ENCODE peak calls at places on chromosomes 7 and 10, in nine cellular contexts. One of them, this sample, is unnamed.

GRCh38 chr7:23594879-23595604 is 2.1 kb upstream of the CCDC126 start:
- DNase-seq in nephron progenitor cell: no peak
- DNase-seq in DMS 273 treated with DMSO at 0.1 percent for 48 hours: no peak
- DNase-seq in caudate nucleus: no peak
- DNase-seq in stimulated activated CD4-positive, alpha-beta T cell treated with anti-CD3 and anti-CD28 coated beads, Interleukin-12 subunit alpha, Interleukin-12 subunit beta, amount 100 ng/mL, for 4 hours: no peak
- DNase-seq in T-helper 9 cell: no peak
- DNase-seq in body of pancreas: no peak
- DNase-seq in epithelial cell of esophagus: peak
- DNase-seq in ELR: peak
- DNase-seq in this sample: no peak

GRCh38 chr7:23234569-23235296 is 11.8 kb upstream of the GPNMB start:
- DNase-seq in nephron progenitor cell: no peak
- DNase-seq in DMS 273 treated with DMSO at 0.1 percent for 48 hours: no peak
- DNase-seq in caudate nucleus: no peak
- DNase-seq in stimulated activated CD4-positive, alpha-beta T cell treated with anti-CD3 and anti-CD28 coated beads, Interleukin-12 subunit alpha, Interleukin-12 subunit beta, amount 100 ng/mL, for 4 hours: no peak
- DNase-seq in T-helper 9 cell: no peak
- DNase-seq in body of pancreas: no peak
- DNase-seq in epithelial cell of esophagus: no peak
- DNase-seq in ELR: no peak
- DNase-seq in this sample: no peak

GRCh38 chr10:69994262-69994661 is 58.4 kb upstream of the MACROH2A2 start:
- DNase-seq in nephron progenitor cell: no peak
- DNase-seq in DMS 273 treated with DMSO at 0.1 percent for 48 hours: peak
- DNase-seq in caudate nucleus: peak
- DNase-seq in stimulated activated CD4-positive, alpha-beta T cell treated with anti-CD3 and anti-CD28 coated beads, Interleukin-12 subunit alpha, Interleukin-12 subunit beta, amount 100 ng/mL, for 4 hours: no peak
- DNase-seq in T-helper 9 cell: no peak
- DNase-seq in body of pancreas: peak
- DNase-seq in epithelial cell of esophagus: peak
- DNase-seq in ELR: peak
- DNase-seq in this sample: peak

GRCh38 chr7:90892213-90892612 is 296.1 kb downstream of the CDK14 start:
- DNase-seq in nephron progenitor cell: no peak
- DNase-seq in DMS 273 treated with DMSO at 0.1 percent for 48 hours: no peak
- DNase-seq in caudate nucleus: no peak
- DNase-seq in stimulated activated CD4-positive, alpha-beta T cell treated with anti-CD3 and anti-CD28 coated beads, Interleukin-12 subunit alpha, Interleukin-12 subunit beta, amount 100 ng/mL, for 4 hours: no peak
- DNase-seq in T-helper 9 cell: no peak
- DNase-seq in body of pancreas: no peak
- DNase-seq in epithelial cell of esophagus: peak
- DNase-seq in ELR: peak
- DNase-seq in this sample: no peak

GRCh38 chr10:124520553-124521428 is 59.2 kb downstream of the LHPP start:
- DNase-seq in nephron progenitor cell: no peak
- DNase-seq in DMS 273 treated with DMSO at 0.1 percent for 48 hours: no peak
- DNase-seq in caudate nucleus: no peak
- DNase-seq in stimulated activated CD4-positive, alpha-beta T cell treated with anti-CD3 and anti-CD28 coated beads, Interleukin-12 subunit alpha, Interleukin-12 subunit beta, amount 100 ng/mL, for 4 hours: no peak
- DNase-seq in T-helper 9 cell: no peak
- DNase-seq in body of pancreas: no peak
- DNase-seq in epithelial cell of esophagus: no peak
- DNase-seq in ELR: no peak
- DNase-seq in this sample: no peak

GRCh38 chr7:102216573-102217314 is 69.9 kb upstream of the SH2B2 start:
- DNase-seq in nephron progenitor cell: no peak
- DNase-seq in DMS 273 treated with DMSO at 0.1 percent for 48 hours: no peak
- DNase-seq in caudate nucleus: no peak
- DNase-seq in stimulated activated CD4-positive, alpha-beta T cell treated with anti-CD3 and anti-CD28 coated beads, Interleukin-12 subunit alpha, Interleukin-12 subunit beta, amount 100 ng/mL, for 4 hours: no peak
- DNase-seq in T-helper 9 cell: no peak
- DNase-seq in body of pancreas: no peak
- DNase-seq in epithelial cell of esophagus: no peak
- DNase-seq in ELR: no peak
- DNase-seq in this sample: peak

GRCh38 chr7:33457041-33457440 is 327.7 kb downstream of the BBS9 start:
- DNase-seq in nephron progenitor cell: no peak
- DNase-seq in DMS 273 treated with DMSO at 0.1 percent for 48 hours: no peak
- DNase-seq in caudate nucleus: no peak
- DNase-seq in stimulated activated CD4-positive, alpha-beta T cell treated with anti-CD3 and anti-CD28 coated beads, Interleukin-12 subunit alpha, Interleukin-12 subunit beta, amount 100 ng/mL, for 4 hours: no peak
- DNase-seq in T-helper 9 cell: no peak
- DNase-seq in body of pancreas: no peak
- DNase-seq in epithelial cell of esophagus: no peak
- DNase-seq in ELR: no peak
- DNase-seq in this sample: no peak

GRCh38 chr10:121469797-121470606 is 128.2 kb downstream of the FGFR2 start:
- DNase-seq in nephron progenitor cell: no peak
- DNase-seq in DMS 273 treated with DMSO at 0.1 percent for 48 hours: no peak
- DNase-seq in caudate nucleus: no peak
- DNase-seq in stimulated activated CD4-positive, alpha-beta T cell treated with anti-CD3 and anti-CD28 coated beads, Interleukin-12 subunit alpha, Interleukin-12 subunit beta, amount 100 ng/mL, for 4 hours: no peak
- DNase-seq in T-helper 9 cell: no peak
- DNase-seq in body of pancreas: no peak
- DNase-seq in epithelial cell of esophagus: no peak
- DNase-seq in ELR: no peak
- DNase-seq in this sample: no peak

GRCh38 chr10:61397175-61397986 is 55.8 kb downstream of the TMEM26 start:
- DNase-seq in nephron progenitor cell: no peak
- DNase-seq in DMS 273 treated with DMSO at 0.1 percent for 48 hours: no peak
- DNase-seq in caudate nucleus: no peak
- DNase-seq in stimulated activated CD4-positive, alpha-beta T cell treated with anti-CD3 and anti-CD28 coated beads, Interleukin-12 subunit alpha, Interleukin-12 subunit beta, amount 100 ng/mL, for 4 hours: no peak
- DNase-seq in T-helper 9 cell: no peak
- DNase-seq in body of pancreas: no peak
- DNase-seq in epithelial cell of esophagus: peak
- DNase-seq in ELR: peak
- DNase-seq in this sample: no peak

GRCh38 chr10:16953270-16953669 is 136.0 kb upstream of the RSU1 start:
- DNase-seq in nephron progenitor cell: no peak
- DNase-seq in DMS 273 treated with DMSO at 0.1 percent for 48 hours: no peak
- DNase-seq in caudate nucleus: no peak
- DNase-seq in stimulated activated CD4-positive, alpha-beta T cell treated with anti-CD3 and anti-CD28 coated beads, Interleukin-12 subunit alpha, Interleukin-12 subunit beta, amount 100 ng/mL, for 4 hours: no peak
- DNase-seq in T-helper 9 cell: no peak
- DNase-seq in body of pancreas: no peak
- DNase-seq in epithelial cell of esophagus: peak
- DNase-seq in ELR: peak
- DNase-seq in this sample: no peak

GRCh38 chr7:87223666-87224065 is 4.1 kb upstream of the TMEM243 start:
- DNase-seq in nephron progenitor cell: no peak
- DNase-seq in DMS 273 treated with DMSO at 0.1 percent for 48 hours: no peak
- DNase-seq in caudate nucleus: no peak
- DNase-seq in stimulated activated CD4-positive, alpha-beta T cell treated with anti-CD3 and anti-CD28 coated beads, Interleukin-12 subunit alpha, Interleukin-12 subunit beta, amount 100 ng/mL, for 4 hours: no peak
- DNase-seq in T-helper 9 cell: no peak
- DNase-seq in body of pancreas: no peak
- DNase-seq in epithelial cell of esophagus: peak
- DNase-seq in ELR: peak
- DNase-seq in this sample: no peak

GRCh38 chr10:5948208-5948585 is 29.1 kb downstream of the IL15RA start:
- DNase-seq in nephron progenitor cell: no peak
- DNase-seq in DMS 273 treated with DMSO at 0.1 percent for 48 hours: no peak
- DNase-seq in caudate nucleus: no peak
- DNase-seq in stimulated activated CD4-positive, alpha-beta T cell treated with anti-CD3 and anti-CD28 coated beads, Interleukin-12 subunit alpha, Interleukin-12 subunit beta, amount 100 ng/mL, for 4 hours: no peak
- DNase-seq in T-helper 9 cell: no peak
- DNase-seq in body of pancreas: no peak
- DNase-seq in epithelial cell of esophagus: no peak
- DNase-seq in ELR: no peak
- DNase-seq in this sample: no peak

GRCh38 chr7:65441010-65441409 is 67.4 kb downstream of the ZNF92 start:
- DNase-seq in nephron progenitor cell: no peak
- DNase-seq in DMS 273 treated with DMSO at 0.1 percent for 48 hours: no peak
- DNase-seq in caudate nucleus: no peak
- DNase-seq in stimulated activated CD4-positive, alpha-beta T cell treated with anti-CD3 and anti-CD28 coated beads, Interleukin-12 subunit alpha, Interleukin-12 subunit beta, amount 100 ng/mL, for 4 hours: no peak
- DNase-seq in T-helper 9 cell: no peak
- DNase-seq in body of pancreas: no peak
- DNase-seq in epithelial cell of esophagus: peak
- DNase-seq in ELR: peak
- DNase-seq in this sample: no peak

GRCh38 chr10:11930342-11930978 is 107.3 kb downstream of the PROSER2 start:
- DNase-seq in nephron progenitor cell: no peak
- DNase-seq in DMS 273 treated with DMSO at 0.1 percent for 48 hours: no peak
- DNase-seq in caudate nucleus: no peak
- DNase-seq in stimulated activated CD4-positive, alpha-beta T cell treated with anti-CD3 and anti-CD28 coated beads, Interleukin-12 subunit alpha, Interleukin-12 subunit beta, amount 100 ng/mL, for 4 hours: no peak
- DNase-seq in T-helper 9 cell: no peak
- DNase-seq in body of pancreas: no peak
- DNase-seq in epithelial cell of esophagus: no peak
- DNase-seq in ELR: no peak
- DNase-seq in this sample: no peak

GRCh38 chr10:66717221-66717981 is 208.4 kb upstream of the LRRTM3 start:
- DNase-seq in nephron progenitor cell: no peak
- DNase-seq in DMS 273 treated with DMSO at 0.1 percent for 48 hours: no peak
- DNase-seq in caudate nucleus: no peak
- DNase-seq in stimulated activated CD4-positive, alpha-beta T cell treated with anti-CD3 and anti-CD28 coated beads, Interleukin-12 subunit alpha, Interleukin-12 subunit beta, amount 100 ng/mL, for 4 hours: no peak
- DNase-seq in T-helper 9 cell: no peak
- DNase-seq in body of pancreas: no peak
- DNase-seq in epithelial cell of esophagus: no peak
- DNase-seq in ELR: no peak
- DNase-seq in this sample: no peak

GRCh38 chr10:132974886-132975881 is 32.8 kb upstream of the CFAP46 start:
- DNase-seq in nephron progenitor cell: no peak
- DNase-seq in DMS 273 treated with DMSO at 0.1 percent for 48 hours: no peak
- DNase-seq in caudate nucleus: no peak
- DNase-seq in stimulated activated CD4-positive, alpha-beta T cell treated with anti-CD3 and anti-CD28 coated beads, Interleukin-12 subunit alpha, Interleukin-12 subunit beta, amount 100 ng/mL, for 4 hours: no peak
- DNase-seq in T-helper 9 cell: no peak
- DNase-seq in body of pancreas: no peak
- DNase-seq in epithelial cell of esophagus: no peak
- DNase-seq in ELR: no peak
- DNase-seq in this sample: no peak

GRCh38 chr7:107180378-107180777 is 11.6 kb downstream of the HBP1 start:
- DNase-seq in nephron progenitor cell: no peak
- DNase-seq in DMS 273 treated with DMSO at 0.1 percent for 48 hours: peak
- DNase-seq in caudate nucleus: no peak
- DNase-seq in stimulated activated CD4-positive, alpha-beta T cell treated with anti-CD3 and anti-CD28 coated beads, Interleukin-12 subunit alpha, Interleukin-12 subunit beta, amount 100 ng/mL, for 4 hours: peak
- DNase-seq in T-helper 9 cell: peak
- DNase-seq in body of pancreas: peak
- DNase-seq in epithelial cell of esophagus: peak
- DNase-seq in ELR: peak
- DNase-seq in this sample: peak

GRCh38 chr10:132133449-132134291 is 53.1 kb upstream of the DPYSL4 start:
- DNase-seq in nephron progenitor cell: no peak
- DNase-seq in DMS 273 treated with DMSO at 0.1 percent for 48 hours: no peak
- DNase-seq in caudate nucleus: no peak
- DNase-seq in stimulated activated CD4-positive, alpha-beta T cell treated with anti-CD3 and anti-CD28 coated beads, Interleukin-12 subunit alpha, Interleukin-12 subunit beta, amount 100 ng/mL, for 4 hours: no peak
- DNase-seq in T-helper 9 cell: no peak
- DNase-seq in body of pancreas: no peak
- DNase-seq in epithelial cell of esophagus: no peak
- DNase-seq in ELR: no peak
- DNase-seq in this sample: peak

GRCh38 chr10:92010026-92010713 is 86.6 kb downstream of the BTAF1 start:
- DNase-seq in nephron progenitor cell: no peak
- DNase-seq in DMS 273 treated with DMSO at 0.1 percent for 48 hours: no peak
- DNase-seq in caudate nucleus: no peak
- DNase-seq in stimulated activated CD4-positive, alpha-beta T cell treated with anti-CD3 and anti-CD28 coated beads, Interleukin-12 subunit alpha, Interleukin-12 subunit beta, amount 100 ng/mL, for 4 hours: no peak
- DNase-seq in T-helper 9 cell: no peak
- DNase-seq in body of pancreas: no peak
- DNase-seq in epithelial cell of esophagus: no peak
- DNase-seq in ELR: no peak
- DNase-seq in this sample: no peak

GRCh38 chr10:110355922-110356627 is 51.4 kb upstream of the SMNDC1 start:
- DNase-seq in nephron progenitor cell: no peak
- DNase-seq in DMS 273 treated with DMSO at 0.1 percent for 48 hours: no peak
- DNase-seq in caudate nucleus: no peak
- DNase-seq in stimulated activated CD4-positive, alpha-beta T cell treated with anti-CD3 and anti-CD28 coated beads, Interleukin-12 subunit alpha, Interleukin-12 subunit beta, amount 100 ng/mL, for 4 hours: peak
- DNase-seq in T-helper 9 cell: no peak
- DNase-seq in body of pancreas: no peak
- DNase-seq in epithelial cell of esophagus: no peak
- DNase-seq in ELR: no peak
- DNase-seq in this sample: no peak

GRCh38 chr10:107889101-107889500 is 724.6 kb upstream of the SORCS1 start:
- DNase-seq in nephron progenitor cell: no peak
- DNase-seq in DMS 273 treated with DMSO at 0.1 percent for 48 hours: no peak
- DNase-seq in caudate nucleus: no peak
- DNase-seq in stimulated activated CD4-positive, alpha-beta T cell treated with anti-CD3 and anti-CD28 coated beads, Interleukin-12 subunit alpha, Interleukin-12 subunit beta, amount 100 ng/mL, for 4 hours: no peak
- DNase-seq in T-helper 9 cell: no peak
- DNase-seq in body of pancreas: no peak
- DNase-seq in epithelial cell of esophagus: no peak
- DNase-seq in ELR: no peak
- DNase-seq in this sample: no peak

GRCh38 chr7:29274156-29275017 is 79.8 kb downstream of the CHN2 start:
- DNase-seq in nephron progenitor cell: no peak
- DNase-seq in DMS 273 treated with DMSO at 0.1 percent for 48 hours: peak
- DNase-seq in caudate nucleus: peak
- DNase-seq in stimulated activated CD4-positive, alpha-beta T cell treated with anti-CD3 and anti-CD28 coated beads, Interleukin-12 subunit alpha, Interleukin-12 subunit beta, amount 100 ng/mL, for 4 hours: no peak
- DNase-seq in T-helper 9 cell: no peak
- DNase-seq in body of pancreas: no peak
- DNase-seq in epithelial cell of esophagus: no peak
- DNase-seq in ELR: no peak
- DNase-seq in this sample: no peak

GRCh38 chr7:155458317-155459132 is 596 bp downstream of the EN2 start:
- DNase-seq in nephron progenitor cell: peak
- DNase-seq in DMS 273 treated with DMSO at 0.1 percent for 48 hours: no peak
- DNase-seq in caudate nucleus: no peak
- DNase-seq in stimulated activated CD4-positive, alpha-beta T cell treated with anti-CD3 and anti-CD28 coated beads, Interleukin-12 subunit alpha, Interleukin-12 subunit beta, amount 100 ng/mL, for 4 hours: no peak
- DNase-seq in T-helper 9 cell: no peak
- DNase-seq in body of pancreas: no peak
- DNase-seq in epithelial cell of esophagus: no peak
- DNase-seq in ELR: no peak
- DNase-seq in this sample: no peak